ENCODE peak calls at places on chromosomes 2 and 18, in eight cellular contexts. One of them, this sample, is unnamed.

GRCh38 chr2:206424134-206424533 is 19.2 kb upstream of the ADAM23 start:
- DNase-seq in A549: no peak
- DNase-seq in right lobe of liver: no peak
- DNase-seq in adrenal gland: no peak
- DNase-seq in IMR-90: no peak
- DNase-seq in stomach: no peak
- DNase-seq in sigmoid colon: no peak
- DNase-seq in body of pancreas: no peak
- DNase-seq in this sample: no peak

GRCh38 chr2:159891917-159892691 is 94.1 kb upstream of the CD302 start:
- DNase-seq in sigmoid colon: no peak
- DNase-seq in adrenal gland: no peak
- DNase-seq in A549: peak; percentile 38
- DNase-seq in IMR-90: peak; percentile 78
- DNase-seq in body of pancreas: no peak
- DNase-seq in stomach: no peak
- DNase-seq in right lobe of liver: no peak
- DNase-seq in this sample: no peak

GRCh38 chr2:231388725-231389346 is 6.7 kb upstream of the B3GNT7 start:
- DNase-seq in right lobe of liver: no peak
- DNase-seq in adrenal gland: no peak
- DNase-seq in stomach: no peak
- DNase-seq in body of pancreas: no peak
- DNase-seq in IMR-90: no peak
- DNase-seq in sigmoid colon: no peak
- DNase-seq in A549: no peak
- DNase-seq in this sample: no peak

GRCh38 chr18:49030138-49030537 is 79.4 kb upstream of the SMAD7 start:
- DNase-seq in IMR-90: no peak
- DNase-seq in body of pancreas: no peak
- DNase-seq in right lobe of liver: no peak
- DNase-seq in A549: no peak
- DNase-seq in stomach: no peak
- DNase-seq in adrenal gland: no peak
- DNase-seq in sigmoid colon: no peak
- DNase-seq in this sample: no peak

GRCh38 chr2:25714740-25715139 is 41.4 kb upstream of the DTNB start:
- DNase-seq in IMR-90: peak; percentile 16
- DNase-seq in body of pancreas: no peak
- DNase-seq in stomach: no peak
- DNase-seq in A549: peak; percentile 66
- DNase-seq in adrenal gland: no peak
- DNase-seq in right lobe of liver: no peak
- DNase-seq in sigmoid colon: no peak
- DNase-seq in this sample: no peak

GRCh38 chr2:65198737-65199136 is 28.9 kb upstream of the ACTR2 start:
- DNase-seq in A549: no peak
- DNase-seq in body of pancreas: no peak
- DNase-seq in IMR-90: peak; percentile 35
- DNase-seq in stomach: no peak
- DNase-seq in adrenal gland: no peak
- DNase-seq in right lobe of liver: no peak
- DNase-seq in sigmoid colon: no peak
- DNase-seq in this sample: no peak

GRCh38 chr2:157938556-157938955 is 62.4 kb upstream of the ACVR1 start:
- DNase-seq in A549: no peak
- DNase-seq in IMR-90: no peak
- DNase-seq in body of pancreas: no peak
- DNase-seq in adrenal gland: no peak
- DNase-seq in sigmoid colon: no peak
- DNase-seq in right lobe of liver: no peak
- DNase-seq in stomach: no peak
- DNase-seq in this sample: no peak

GRCh38 chr2:127208313-127208712 is 11.8 kb downstream of the CYP27C1 start:
- DNase-seq in sigmoid colon: no peak
- DNase-seq in adrenal gland: no peak
- DNase-seq in body of pancreas: no peak
- DNase-seq in A549: no peak
- DNase-seq in stomach: no peak
- DNase-seq in IMR-90: peak; percentile 19
- DNase-seq in right lobe of liver: no peak
- DNase-seq in this sample: no peak

GRCh38 chr2:108593547-108594098 is 59.4 kb downstream of the LIMS1 start:
- DNase-seq in stomach: no peak
- DNase-seq in adrenal gland: no peak
- DNase-seq in sigmoid colon: no peak
- DNase-seq in IMR-90: peak; percentile 88
- DNase-seq in body of pancreas: no peak
- DNase-seq in A549: peak; percentile 40
- DNase-seq in right lobe of liver: no peak
- DNase-seq in this sample: no peak

GRCh38 chr18:23879966-23880565 is 134.5 kb upstream of the TTC39C start:
- DNase-seq in IMR-90: no peak
- DNase-seq in body of pancreas: no peak
- DNase-seq in sigmoid colon: no peak
- DNase-seq in stomach: no peak
- DNase-seq in A549: no peak
- DNase-seq in adrenal gland: no peak
- DNase-seq in right lobe of liver: no peak
- DNase-seq in this sample: no peak

GRCh38 chr2:21034972-21035279 is 8.9 kb downstream of the APOB start:
- DNase-seq in IMR-90: no peak
- DNase-seq in adrenal gland: no peak
- DNase-seq in A549: no peak
- DNase-seq in sigmoid colon: no peak
- DNase-seq in right lobe of liver: no peak
- DNase-seq in stomach: no peak
- DNase-seq in body of pancreas: no peak
- DNase-seq in this sample: no peak

GRCh38 chr2:21034156-21034971 is 9.5 kb downstream of the APOB start:
- DNase-seq in sigmoid colon: no peak
- DNase-seq in stomach: no peak
- DNase-seq in IMR-90: no peak
- DNase-seq in adrenal gland: no peak
- DNase-seq in right lobe of liver: no peak
- DNase-seq in body of pancreas: no peak
- DNase-seq in A549: no peak
- DNase-seq in this sample: no peak

GRCh38 chr2:21035282-21035973 is 8.4 kb downstream of the APOB start:
- DNase-seq in stomach: no peak
- DNase-seq in IMR-90: no peak
- DNase-seq in adrenal gland: no peak
- DNase-seq in body of pancreas: no peak
- DNase-seq in sigmoid colon: no peak
- DNase-seq in A549: no peak
- DNase-seq in right lobe of liver: no peak
- DNase-seq in this sample: no peak

GRCh38 chr2:21032338-21033236 is 11.3 kb downstream of the APOB start:
- DNase-seq in right lobe of liver: no peak
- DNase-seq in IMR-90: no peak
- DNase-seq in stomach: no peak
- DNase-seq in body of pancreas: no peak
- DNase-seq in A549: no peak
- DNase-seq in adrenal gland: no peak
- DNase-seq in sigmoid colon: no peak
- DNase-seq in this sample: no peak

DNA sequence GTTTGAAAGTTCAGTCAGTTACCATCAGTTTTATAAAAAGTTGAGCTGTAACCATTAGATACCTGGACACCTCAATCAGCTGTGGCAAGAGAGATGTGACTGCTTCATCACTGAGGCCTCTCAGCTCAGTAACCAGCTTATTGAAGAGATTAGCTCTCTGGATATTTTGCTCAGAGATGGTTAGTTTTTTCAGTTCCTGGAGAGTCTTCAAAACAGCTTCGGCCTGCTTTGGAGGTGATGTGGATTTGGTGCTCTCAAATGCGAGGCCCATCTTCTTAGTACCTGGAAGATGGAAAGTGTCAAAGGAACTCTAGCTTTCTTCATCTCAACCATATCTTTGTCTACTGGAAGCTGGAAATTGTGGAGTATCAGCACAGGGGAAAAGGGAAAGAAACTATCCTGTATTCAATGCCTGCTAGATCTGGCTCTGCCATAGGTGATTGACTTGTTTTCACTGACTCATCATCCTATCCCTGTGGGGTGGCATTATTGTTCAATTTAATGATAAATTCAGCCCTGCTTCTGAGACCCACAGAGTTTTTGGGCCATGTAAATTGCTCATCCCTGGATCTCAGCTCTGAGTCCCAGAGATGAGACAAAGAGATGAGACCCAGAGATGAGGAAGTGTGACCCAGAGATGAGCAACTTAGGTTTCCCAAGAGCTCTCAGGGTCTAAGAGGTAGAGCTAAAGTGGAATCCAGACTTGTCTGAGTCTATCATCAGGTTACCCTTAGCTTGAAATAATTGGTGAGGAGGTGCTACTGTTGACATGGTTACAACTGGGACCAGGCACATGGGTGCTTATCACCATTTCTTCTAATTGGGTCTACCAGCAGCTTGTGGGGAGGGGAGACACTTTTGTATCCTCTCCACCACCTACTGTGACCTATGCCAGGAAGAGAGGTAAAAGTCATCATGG is 10.4 kb downstream of the APOB start:
- DNase-seq in A549: no peak
- DNase-seq in right lobe of liver: no peak
- DNase-seq in sigmoid colon: no peak
- DNase-seq in body of pancreas: no peak
- DNase-seq in IMR-90: no peak
- DNase-seq in stomach: no peak
- DNase-seq in adrenal gland: no peak
- DNase-seq in this sample: no peak
- TF ChIP-seq POLR2A in A549: no peak
- TF ChIP-seq POLR2A in right lobe of liver: no peak
- TF ChIP-seq POLR2A in sigmoid colon: no peak
- TF ChIP-seq POLR2A in body of pancreas: no peak
- TF ChIP-seq POLR2A in IMR-90: no peak
- TF ChIP-seq POLR2A in stomach: no peak
- TF ChIP-seq POLR2A in adrenal gland: no peak
- TF ChIP-seq POLR2A in this sample: no peak

DNA sequence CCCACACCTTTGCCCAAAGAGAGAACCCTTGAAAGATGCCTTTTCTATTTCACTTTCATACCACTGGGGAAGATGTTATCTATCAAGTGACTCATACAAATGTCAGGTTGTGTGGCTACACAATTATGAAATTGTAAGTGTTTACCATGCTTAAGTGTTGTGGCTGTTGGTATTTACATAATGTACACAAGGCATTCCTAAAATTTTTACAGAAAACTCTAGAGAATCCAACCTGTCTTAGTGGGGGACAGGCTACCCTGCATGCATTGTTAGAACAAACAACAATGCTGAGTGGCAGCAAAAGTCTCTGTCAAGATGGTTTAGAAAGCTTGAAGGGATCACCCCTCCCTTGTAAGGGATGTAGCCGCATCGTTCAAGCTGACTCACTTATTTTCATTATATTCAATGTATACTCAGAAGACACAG is 5.5 kb upstream of the MGAT4A start:
- DNase-seq in stomach: no peak
- DNase-seq in sigmoid colon: no peak
- DNase-seq in IMR-90: no peak
- DNase-seq in right lobe of liver: no peak
- DNase-seq in body of pancreas: no peak
- DNase-seq in adrenal gland: no peak
- DNase-seq in A549: peak; percentile 24
- DNase-seq in this sample: no peak
- H3K4me3 ChIP-seq in stomach: no peak overlapping the region
- H3K4me3 ChIP-seq in sigmoid colon: no peak overlapping the region
- H3K4me3 ChIP-seq in IMR-90: no peak overlapping the region
- H3K4me3 ChIP-seq in right lobe of liver: no peak overlapping the region
- H3K4me3 ChIP-seq in body of pancreas: no peak overlapping the region
- H3K4me3 ChIP-seq in adrenal gland: no peak overlapping the region
- H3K4me3 ChIP-seq in A549: no peak overlapping the region
- H3K4me3 ChIP-seq in this sample: no peak overlapping the region

DNA sequence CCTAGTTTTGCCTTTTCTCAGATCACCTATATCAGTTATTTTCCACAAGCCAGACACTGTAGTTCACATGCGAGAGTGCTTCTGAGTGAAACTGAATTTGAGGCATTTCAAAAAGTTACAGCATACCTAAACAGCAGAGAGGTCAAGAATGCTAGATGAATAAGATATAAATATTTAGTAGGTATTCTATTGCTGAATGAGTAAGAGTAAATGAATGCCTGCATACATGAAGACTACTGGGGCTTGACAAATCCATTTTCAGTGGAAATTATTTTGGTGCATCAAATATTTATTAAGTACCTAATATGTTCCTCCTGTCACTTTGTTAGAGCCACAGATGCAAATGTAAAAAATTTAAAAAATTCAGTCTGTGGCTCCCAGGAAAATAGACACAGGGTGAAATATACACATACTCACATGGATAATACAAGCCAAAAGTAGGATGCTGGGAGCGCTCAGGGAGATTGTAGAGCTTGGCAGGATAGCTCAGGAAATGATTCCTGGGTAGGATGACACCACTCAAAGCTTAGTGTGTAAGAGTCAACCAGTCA is 27.6 kb upstream of the CDC42EP3 start:
- DNase-seq in stomach: no peak
- DNase-seq in adrenal gland: no peak
- DNase-seq in right lobe of liver: no peak
- DNase-seq in IMR-90: peak; percentile 73
- DNase-seq in body of pancreas: no peak
- DNase-seq in A549: no peak
- DNase-seq in sigmoid colon: no peak
- DNase-seq in this sample: no peak
- H3K27ac ChIP-seq in stomach: no peak overlapping the region
- H3K27ac ChIP-seq in adrenal gland: no peak overlapping the region
- H3K27ac ChIP-seq in right lobe of liver: no peak overlapping the region
- H3K27ac ChIP-seq in IMR-90: peak overlapping the region; percentile 80
- H3K27ac ChIP-seq in body of pancreas: no peak overlapping the region
- H3K27ac ChIP-seq in A549: peak overlapping the region; percentile 60
- H3K27ac ChIP-seq in sigmoid colon: no peak overlapping the region
- H3K27ac ChIP-seq in this sample: no peak overlapping the region

GRCh38 chr2:23941644-23942043 is 1.4 kb downstream of the UBXN2A start:
- DNase-seq in adrenal gland: no peak
- DNase-seq in right lobe of liver: no peak
- DNase-seq in body of pancreas: no peak
- DNase-seq in IMR-90: no peak
- DNase-seq in sigmoid colon: no peak
- DNase-seq in stomach: no peak
- DNase-seq in A549: no peak
- DNase-seq in this sample: no peak

GRCh38 chr2:23939054-23939436 is 1.2 kb upstream of the UBXN2A start:
- DNase-seq in IMR-90: peak; percentile 41
- DNase-seq in body of pancreas: no peak
- DNase-seq in sigmoid colon: no peak
- DNase-seq in right lobe of liver: no peak
- DNase-seq in adrenal gland: no peak
- DNase-seq in A549: no peak
- DNase-seq in stomach: no peak
- DNase-seq in this sample: no peak

GRCh38 chr2:23943666-23944065 is 3.4 kb downstream of the UBXN2A start:
- DNase-seq in sigmoid colon: no peak
- DNase-seq in IMR-90: no peak
- DNase-seq in stomach: no peak
- DNase-seq in right lobe of liver: no peak
- DNase-seq in adrenal gland: no peak
- DNase-seq in body of pancreas: no peak
- DNase-seq in A549: no peak
- DNase-seq in this sample: no peak

GRCh38 chr2:23940976-23941605 is 828 bp downstream of the UBXN2A start:
- DNase-seq in adrenal gland: peak; percentile 45
- DNase-seq in stomach: no peak
- DNase-seq in A549: no peak
- DNase-seq in sigmoid colon: no peak
- DNase-seq in right lobe of liver: no peak
- DNase-seq in IMR-90: peak; percentile 45
- DNase-seq in body of pancreas: no peak
- DNase-seq in this sample: no peak

GRCh38 chr2:23940262-23940975 is at the start of gene UBXN2A:
- DNase-seq in A549: peak; percentile 85
- DNase-seq in body of pancreas: peak; percentile 74
- DNase-seq in adrenal gland: peak; percentile 79
- DNase-seq in sigmoid colon: peak; percentile 82
- DNase-seq in stomach: peak; percentile 82
- DNase-seq in IMR-90: peak; percentile 77
- DNase-seq in right lobe of liver: peak; percentile 80
- DNase-seq in this sample: no peak
- TF ChIP-seq POLR2A in A549: peak; percentile 85
- TF ChIP-seq POLR2A in body of pancreas: peak; percentile 79
- TF ChIP-seq POLR2A in adrenal gland: peak; percentile 87
- TF ChIP-seq POLR2A in sigmoid colon: peak; percentile 30
- TF ChIP-seq POLR2A in stomach: no peak
- TF ChIP-seq POLR2A in IMR-90: no peak
- TF ChIP-seq POLR2A in right lobe of liver: peak; percentile 78
- TF ChIP-seq POLR2A in this sample: peak; percentile 92

This sample was measured in esophagus squamous epithelium.